ENCODE peak calls at places on chromosomes 2 and 18, in eight cellular contexts. C is hepatic stellate cell, K is 8988T, A is SK-N-SH, T is transverse colon, L is T-helper 9 cell, P is T-helper 2 cell, W is HCT116. U is an unnamed sample.

GRCh38 chr2:219639356-219639755 is 11.9 kb downstream of the SLC4A3 start:
- DNase-seq in C (no peak), K (no peak), A (no peak), T (no peak), L (no peak), P (no peak), W (no peak), U (no peak)

GRCh38 chr2:27663160-27663462 is 303 bp downstream of the SUPT7L start:
- DNase-seq in C (no peak), K (peak; percentile 44), A (no peak), T (no peak), L (no peak), P (no peak), W (no peak), U (no peak)

GRCh38 chr18:78883501-78883900 is 96.1 kb upstream of the SALL3 start:
- DNase-seq in C (no peak), K (no peak), A (no peak), T (no peak), L (no peak), P (no peak), W (no peak), U (no peak)

GRCh38 chr2:98084151-98084868 is 2.7 kb upstream of the VWA3B start:
- DNase-seq in C (no peak), K (no peak), A (no peak), T (peak; percentile 20), L (no peak), P (no peak), W (no peak), U (no peak)

GRCh38 chr2:96547751-96548161 is 11.2 kb downstream of the ARID5A start:
- DNase-seq in C (peak; percentile 46), K (no peak), A (no peak), T (peak; percentile 3), L (no peak), P (no peak), W (no peak), U (no peak)

GRCh38 chr2:118010470-118010869 is 3.4 kb downstream of the CCDC93 start:
- DNase-seq in C (no peak), K (no peak), A (no peak), T (no peak), L (no peak), P (no peak), W (no peak), U (no peak)

GRCh38 chr2:83826601-83827000 is 632.5 kb downstream of the SUCLG1 start:
- DNase-seq in C (no peak), K (no peak), A (no peak), T (no peak), L (no peak), P (no peak), W (no peak), U (no peak)

GRCh38 chr2:23497536-23497935 is 112.6 kb downstream of the KLHL29 start:
- DNase-seq in C (no peak), K (no peak), A (no peak), T (no peak), L (no peak), P (no peak), W (no peak), U (no peak)

GRCh38 chr2:52884971-52885370 is 882.6 kb upstream of the CHAC2 start:
- DNase-seq in C (no peak), K (no peak), A (no peak), T (no peak), L (no peak), P (no peak), W (no peak), U (no peak)